ENCODE peak calls at places on chromosomes 6 and 20, in seven cellular contexts. R is H1, P is GM12878, W is GM12892, H is K562, B is SK-N-SH, N is HepG2. U is an unnamed sample.

GRCh38 chr6:166971271-166971670 is 14.9 kb upstream of the RNASET2 start:
- DNase-seq in P (no peak), W (no peak), H (no peak), B (no peak), R (no peak), N (no peak), U (no peak)

GRCh38 chr6:69775450-69775849 is 21.4 kb downstream of the LMBRD1 start:
- DNase-seq in R (no peak), W (no peak), H (no peak), P (no peak), B (no peak), N (no peak), U (no peak)

GRCh38 chr20:54122189-54122588 is 51.6 kb downstream of the CYP24A1 start:
- DNase-seq in P (no peak), N (no peak), R (no peak), B (no peak), W (no peak), H (no peak), U (no peak)

GRCh38 chr6:34341481-34341971 is 50.9 kb downstream of the NUDT3 start:
- DNase-seq in R (no peak), P (no peak), W (no peak), N (no peak), B (no peak), H (no peak), U (no peak)

GRCh38 chr20:17614176-17614811 is 44.4 kb downstream of the DSTN start:
- DNase-seq in W (no peak), R (no peak), H (no peak), P (no peak), B (peak; percentile 14), N (no peak), U (no peak)

GRCh38 chr6:168012431-168013249 is 15.2 kb downstream of the KIF25 start:
- DNase-seq in N (no peak), P (no peak), B (no peak), W (no peak), H (no peak), R (no peak), U (no peak)

GRCh38 chr20:36971103-36971502 is 19.6 kb upstream of the SAMHD1 start:
- DNase-seq in N (no peak), B (no peak), R (no peak), P (no peak), W (no peak), H (no peak), U (no peak)

GRCh38 chr20:64080013-64080812 is at the start of gene OPRL1:
- DNase-seq in B (no peak), H (no peak), W (no peak), R (no peak), N (no peak), P (no peak), U (peak; percentile 79)

GRCh38 chr6:165049362-165049761 is 260.0 kb downstream of the C6orf118 start:
- DNase-seq in N (peak; percentile 32), H (peak; percentile 50), R (peak; percentile 58), P (no peak), W (no peak), B (peak; percentile 37), U (peak; percentile 7)

GRCh38 chr6:25263602-25264001 is 15.6 kb upstream of the CARMIL1 start:
- DNase-seq in H (no peak), W (no peak), B (no peak), N (no peak), R (no peak), P (no peak), U (no peak)

GRCh38 chr20:54026300-54027064 is 43.9 kb downstream of the BCAS1 start:
- DNase-seq in H (no peak), P (no peak), N (no peak), W (no peak), R (no peak), B (no peak), U (no peak)

GRCh38 chr20:14114049-14114448 is 118.7 kb downstream of the MACROD2 start:
- DNase-seq in N (no peak), W (no peak), H (no peak), P (no peak), R (no peak), B (no peak), U (no peak)

GRCh38 chr6:164753517-164753916 is 555.9 kb downstream of the C6orf118 start:
- DNase-seq in R (no peak), P (no peak), H (no peak), N (no peak), W (no peak), B (no peak), U (no peak)

GRCh38 chr20:41572010-41572572 is 46.1 kb downstream of the CHD6 start:
- DNase-seq in R (no peak), W (no peak), P (no peak), H (no peak), N (no peak), B (no peak), U (no peak)

GRCh38 chr6:145865175-145865574 is 50.6 kb upstream of the FBXO30 start:
- DNase-seq in W (no peak), P (no peak), B (no peak), R (no peak), H (no peak), N (no peak), U (no peak)

GRCh38 chr20:17541996-17542395 is 10.8 kb upstream of the BFSP1 start:
- DNase-seq in B (no peak), N (no peak), P (no peak), H (no peak), R (no peak), W (no peak), U (no peak)

GRCh38 chr20:38119446-38119845 is 45.6 kb downstream of the TGM2 start:
- DNase-seq in P (no peak), B (no peak), R (no peak), N (no peak), H (no peak), W (no peak), U (no peak)

GRCh38 chr20:55616367-55616766 is 389.0 kb downstream of the CBLN4 start:
- DNase-seq in B (no peak), P (no peak), H (no peak), N (no peak), W (no peak), R (no peak), U (no peak)

GRCh38 chr6:25332165-25332564 is 53.0 kb downstream of the CARMIL1 start:
- DNase-seq in W (no peak), P (no peak), H (no peak), N (no peak), R (no peak), B (no peak), U (no peak)

GRCh38 chr6:152984387-152984872 is 1.6 kb upstream of the FBXO5 start:
- DNase-seq in W (no peak), N (no peak), P (peak; percentile 51), H (no peak), B (no peak), R (no peak), U (no peak)

GRCh38 chr6:97215157-97215769 is 67.8 kb downstream of the MMS22L start:
- DNase-seq in P (no peak), H (peak; percentile 49), R (peak; percentile 7), W (no peak), N (peak; percentile 26), B (peak; percentile 48), U (no peak)

GRCh38 chr6:157563611-157564284 is 182.8 kb downstream of the ZDHHC14 start:
- DNase-seq in H (no peak), W (peak; percentile 55), R (no peak), P (peak; percentile 93), N (no peak), B (no peak), U (peak; percentile 52)

GRCh38 chr6:170347975-170348374 is 41.4 kb downstream of the FAM120B start:
- DNase-seq in W (no peak), N (no peak), B (no peak), R (no peak), H (no peak), P (no peak), U (no peak)

GRCh38 chr20:25503946-25504345 is 81.4 kb downstream of the NINL start:
- DNase-seq in W (no peak), H (no peak), N (no peak), B (no peak), P (no peak), R (no peak), U (no peak)

GRCh38 chr20:25508083-25508770 is 77.1 kb downstream of the NINL start:
- DNase-seq in W (no peak), H (no peak), N (peak; percentile 100), B (no peak), R (no peak), P (no peak), U (no peak)

GRCh38 chr20:25507385-25508082 is 77.8 kb downstream of the NINL start:
- DNase-seq in H (no peak), N (peak; percentile 25), W (no peak), P (no peak), R (no peak), B (no peak), U (no peak)

GRCh38 chr20:25500880-25501351 is 84.4 kb downstream of the NINL start:
- DNase-seq in P (no peak), H (no peak), N (no peak), R (no peak), W (no peak), B (no peak), U (no peak)

GRCh38 chr20:25504366-25505135 is 80.8 kb downstream of the NINL start:
- DNase-seq in R (no peak), B (no peak), P (no peak), H (no peak), N (no peak), W (no peak), U (no peak)
- TF ChIP-seq TAF1 in R (no peak), B (no peak), P (no peak), H (no peak), N (no peak), W (no peak), U (no peak)

GRCh38 chr6:125114248-125114858 is 39.2 kb upstream of the TPD52L1 start:
- DNase-seq in N (peak; percentile 43), H (no peak), P (no peak), B (peak; percentile 30), R (no peak), W (no peak), U (no peak)
- TF ChIP-seq TAF1 in N (no peak), H (no peak), P (no peak), B (no peak), R (no peak), W (no peak), U (no peak)

DNA sequence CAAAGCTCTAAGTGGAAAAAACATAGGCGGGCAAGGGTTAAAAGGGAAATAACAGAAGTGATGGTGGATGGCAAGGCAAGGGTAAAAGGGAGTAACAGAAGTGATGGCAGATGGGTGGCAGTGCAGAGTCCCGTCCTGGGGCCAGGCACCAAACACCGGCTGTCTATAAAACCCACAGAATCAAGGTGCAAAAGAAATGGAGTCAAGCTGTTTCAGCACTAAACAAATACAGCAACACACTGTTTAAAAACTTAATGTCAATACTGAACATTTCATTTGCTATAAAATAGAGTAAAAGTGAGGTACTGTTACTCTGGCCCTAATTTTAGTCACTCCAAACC is 87.6 kb downstream of the MAN1A1 start:
- DNase-seq in H (no peak), N (peak; percentile 72), R (no peak), W (no peak), P (no peak), B (no peak), U (no peak)
- TF ChIP-seq TAF1 in H (no peak), N (no peak), R (no peak), W (no peak), P (no peak), B (no peak), U (no peak)

DNA sequence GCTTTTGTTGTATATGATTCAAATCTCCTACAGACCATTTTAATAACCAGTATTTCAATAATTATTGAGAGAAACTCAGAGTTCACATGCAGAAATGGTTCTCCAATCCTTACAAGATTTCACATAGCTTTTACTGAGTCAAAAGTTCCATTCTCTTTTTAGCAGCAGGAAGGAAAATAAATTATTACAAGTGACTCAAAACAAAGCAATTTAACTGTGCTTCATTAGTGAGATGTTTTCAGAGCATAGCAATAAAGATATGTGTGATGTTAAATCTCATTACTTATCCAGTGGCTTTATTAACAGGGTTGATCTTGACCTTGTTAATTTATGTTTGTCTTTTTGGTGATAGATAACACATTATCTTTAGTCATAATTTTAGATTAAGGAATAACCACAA is 22.0 kb downstream of the KIF13A start:
- DNase-seq in N (no peak), B (no peak), P (no peak), W (no peak), H (no peak), R (no peak), U (no peak)
- TF ChIP-seq TAF1 in N (no peak), B (no peak), P (no peak), W (no peak), H (no peak), R (no peak), U (no peak)